ENCODE peak calls at places on chromosomes 13 and 19, in nine cellular contexts. S, I, H, A, V, B, D, J and K are unnamed samples.

GRCh38 chr19:4453232-4454179 is 4.1 kb downstream of the UBXN6 start:
- DNase-seq in S (no peak), I (no peak), H (no peak), A (no peak), V (no peak), B (no peak), D (no peak), J (no peak), K (no peak)

GRCh38 chr13:44815507-44816074 is 173.7 kb downstream of the NUFIP1 start:
- DNase-seq in S (no peak), I (no peak), H (no peak), A (peak; percentile 94), V (peak; percentile 95), B (no peak), D (no peak), J (peak; percentile 59), K (no peak)

GRCh38 chr19:46646402-46646801 is 10.4 kb upstream of the GNG8 start:
- DNase-seq in S (no peak), I (no peak), H (no peak), A (no peak), V (no peak), B (no peak), D (no peak), J (no peak), K (no peak)

GRCh38 chr13:73210218-73210883 is 151.5 kb downstream of the KLF5 start:
- DNase-seq in S (no peak), I (no peak), H (no peak), A (no peak), V (peak; percentile 15), B (no peak), D (no peak), J (peak; percentile 16), K (no peak)

GRCh38 chr19:2552859-2553258 is 76.9 kb downstream of the GADD45B start:
- DNase-seq in S (peak; percentile 52), I (no peak), H (no peak), A (no peak), V (peak; percentile 39), B (no peak), D (no peak), J (no peak), K (no peak)

GRCh38 chr13:83048419-83048818 is 833.9 kb downstream of the SLITRK1 start:
- DNase-seq in S (no peak), I (no peak), H (no peak), A (no peak), V (peak; percentile 60), B (no peak), D (no peak), J (no peak), K (no peak)

GRCh38 chr13:36673838-36674326 is at the start of gene SERTM1:
- DNase-seq in S (no peak), I (peak; percentile 81), H (peak; percentile 29), A (peak; percentile 2), V (peak; percentile 21), B (no peak), D (no peak), J (no peak), K (peak; percentile 84)

GRCh38 chr19:10604460-10604980 is 17.4 kb upstream of the AP1M2 start:
- DNase-seq in S (no peak), I (no peak), H (no peak), A (no peak), V (no peak), B (peak; percentile 11), D (peak; percentile 82), J (no peak), K (no peak)

GRCh38 chr19:40502647-40503046 is 35.8 kb downstream of the SPTBN4 start:
- DNase-seq in S (no peak), I (no peak), H (no peak), A (no peak), V (no peak), B (no peak), D (no peak), J (no peak), K (no peak)

GRCh38 chr13:24194447-24194846 is 33.9 kb downstream of the SPATA13 start:
- DNase-seq in S (no peak), I (no peak), H (no peak), A (no peak), V (no peak), B (no peak), D (no peak), J (no peak), K (no peak)

GRCh38 chr19:48969276-48970138 is 4.4 kb downstream of the FTL start:
- DNase-seq in S (no peak), I (no peak), H (no peak), A (no peak), V (peak; percentile 43), B (no peak), D (no peak), J (no peak), K (no peak)

GRCh38 chr19:18253716-18254115 is 20.5 kb downstream of the IQCN start:
- DNase-seq in S (no peak), I (no peak), H (no peak), A (peak; percentile 48), V (peak; percentile 58), B (no peak), D (no peak), J (peak; percentile 52), K (no peak)

GRCh38 chr13:26468203-26468602 is 89.3 kb upstream of the WASF3 start:
- DNase-seq in S (no peak), I (no peak), H (no peak), A (no peak), V (no peak), B (no peak), D (peak; percentile 26), J (no peak), K (no peak)

GRCh38 chr19:31266196-31266595 is 83.0 kb downstream of the TSHZ3 start:
- DNase-seq in S (no peak), I (no peak), H (no peak), A (no peak), V (no peak), B (no peak), D (peak; percentile 36), J (no peak), K (no peak)

GRCh38 chr13:94596575-94596971 is 621 bp upstream of the TGDS start:
- DNase-seq in S (no peak), I (no peak), H (no peak), A (no peak), V (no peak), B (no peak), D (no peak), J (no peak), K (no peak)

GRCh38 chr13:99385161-99385560 is 78.0 kb upstream of the GPR183 start:
- DNase-seq in S (no peak), I (no peak), H (no peak), A (no peak), V (no peak), B (no peak), D (peak; percentile 24), J (no peak), K (no peak)

GRCh38 chr13:103663996-103664395 is 597.8 kb upstream of the SLC10A2 start:
- DNase-seq in S (no peak), I (no peak), H (no peak), A (peak; percentile 8), V (no peak), B (no peak), D (no peak), J (no peak), K (no peak)